ENCODE peak calls at places on chromosomes 7 and 10, in seven cellular contexts. One of them, this sample, is unnamed.

GRCh38 chr10:76774987-76775603 is 862.5 kb downstream of the KCNMA1 start:
- DNase-seq in suprapubic skin: no peak
- DNase-seq in nephron progenitor cell: no peak
- DNase-seq in adrenal gland: peak; percentile 5
- DNase-seq in fibroblast of mammary gland: no peak
- DNase-seq in K562: no peak
- DNase-seq in pancreas: no peak
- DNase-seq in this sample: no peak

GRCh38 chr10:86370006-86370585 is 3.5 kb upstream of the GRID1 start:
- DNase-seq in nephron progenitor cell: no peak
- DNase-seq in adrenal gland: no peak
- DNase-seq in pancreas: peak; percentile 2
- DNase-seq in K562: no peak
- DNase-seq in fibroblast of mammary gland: no peak
- DNase-seq in suprapubic skin: peak; percentile 19
- DNase-seq in this sample: no peak

GRCh38 chr10:89702121-89702480 is 711 bp downstream of the KIF20B start:
- DNase-seq in adrenal gland: no peak
- DNase-seq in fibroblast of mammary gland: peak; percentile 21
- DNase-seq in K562: peak; percentile 9
- DNase-seq in suprapubic skin: no peak
- DNase-seq in nephron progenitor cell: peak; percentile 5
- DNase-seq in pancreas: no peak
- DNase-seq in this sample: no peak

GRCh38 chr10:51014680-51015425 is 59.4 kb upstream of the PRKG1 start:
- DNase-seq in fibroblast of mammary gland: peak; percentile 41
- DNase-seq in K562: no peak
- DNase-seq in adrenal gland: no peak
- DNase-seq in pancreas: no peak
- DNase-seq in nephron progenitor cell: no peak
- DNase-seq in suprapubic skin: no peak
- DNase-seq in this sample: no peak

GRCh38 chr10:80580811-80581468 is 43.2 kb downstream of the SH2D4B start:
- DNase-seq in suprapubic skin: no peak
- DNase-seq in nephron progenitor cell: no peak
- DNase-seq in pancreas: no peak
- DNase-seq in adrenal gland: no peak
- DNase-seq in K562: no peak
- DNase-seq in fibroblast of mammary gland: no peak
- DNase-seq in this sample: no peak

GRCh38 chr7:37062460-37062859 is 338.2 kb upstream of the AOAH start:
- DNase-seq in K562: no peak
- DNase-seq in adrenal gland: no peak
- DNase-seq in suprapubic skin: no peak
- DNase-seq in fibroblast of mammary gland: no peak
- DNase-seq in nephron progenitor cell: no peak
- DNase-seq in pancreas: no peak
- DNase-seq in this sample: no peak

GRCh38 chr10:113788604-113789083 is 37.2 kb downstream of the PLEKHS1 start:
- DNase-seq in fibroblast of mammary gland: peak; percentile 99
- DNase-seq in suprapubic skin: no peak
- DNase-seq in adrenal gland: peak; percentile 53
- DNase-seq in K562: peak; percentile 10
- DNase-seq in pancreas: peak; percentile 30
- DNase-seq in nephron progenitor cell: no peak
- DNase-seq in this sample: no peak

GRCh38 chr10:90051474-90051873 is 350.1 kb downstream of the KIF20B start:
- DNase-seq in nephron progenitor cell: no peak
- DNase-seq in adrenal gland: no peak
- DNase-seq in suprapubic skin: no peak
- DNase-seq in K562: no peak
- DNase-seq in fibroblast of mammary gland: no peak
- DNase-seq in pancreas: no peak
- DNase-seq in this sample: no peak

GRCh38 chr7:137804819-137805218 is 42.0 kb downstream of the DGKI start:
- DNase-seq in adrenal gland: no peak
- DNase-seq in nephron progenitor cell: no peak
- DNase-seq in K562: no peak
- DNase-seq in pancreas: no peak
- DNase-seq in suprapubic skin: no peak
- DNase-seq in fibroblast of mammary gland: no peak
- DNase-seq in this sample: no peak

GRCh38 chr7:69457912-69458491 is 140.3 kb upstream of the AUTS2 start:
- DNase-seq in K562: no peak
- DNase-seq in pancreas: peak; percentile 17
- DNase-seq in nephron progenitor cell: no peak
- DNase-seq in suprapubic skin: peak; percentile 71
- DNase-seq in fibroblast of mammary gland: no peak
- DNase-seq in adrenal gland: peak; percentile 70
- DNase-seq in this sample: no peak

GRCh38 chr7:85091568-85091928 is 95.3 kb downstream of the SEMA3D start:
- DNase-seq in fibroblast of mammary gland: no peak
- DNase-seq in nephron progenitor cell: no peak
- DNase-seq in suprapubic skin: no peak
- DNase-seq in pancreas: no peak
- DNase-seq in K562: no peak
- DNase-seq in adrenal gland: no peak
- DNase-seq in this sample: no peak

GRCh38 chr10:78528749-78529204 is 495.1 kb downstream of the RPS24 start:
- DNase-seq in adrenal gland: no peak
- DNase-seq in K562: no peak
- DNase-seq in nephron progenitor cell: no peak
- DNase-seq in pancreas: no peak
- DNase-seq in suprapubic skin: peak; percentile 7
- DNase-seq in fibroblast of mammary gland: no peak
- DNase-seq in this sample: no peak

GRCh38 chr10:12579954-12580858 is 230.9 kb downstream of the CAMK1D start:
- DNase-seq in suprapubic skin: no peak
- DNase-seq in adrenal gland: no peak
- DNase-seq in pancreas: no peak
- DNase-seq in K562: no peak
- DNase-seq in fibroblast of mammary gland: peak; percentile 16
- DNase-seq in nephron progenitor cell: no peak
- DNase-seq in this sample: no peak

GRCh38 chr10:88793747-88794299 is 8.7 kb upstream of the LIPM start:
- DNase-seq in adrenal gland: no peak
- DNase-seq in nephron progenitor cell: no peak
- DNase-seq in K562: no peak
- DNase-seq in suprapubic skin: no peak
- DNase-seq in pancreas: no peak
- DNase-seq in fibroblast of mammary gland: peak; percentile 75
- DNase-seq in this sample: no peak

GRCh38 chr7:151812967-151813366 is 63.9 kb downstream of the PRKAG2 start:
- DNase-seq in fibroblast of mammary gland: no peak
- DNase-seq in pancreas: no peak
- DNase-seq in K562: no peak
- DNase-seq in nephron progenitor cell: no peak
- DNase-seq in suprapubic skin: no peak
- DNase-seq in adrenal gland: no peak
- DNase-seq in this sample: no peak

GRCh38 chr7:1591396-1591795 is 21.6 kb upstream of the PSMG3 start:
- DNase-seq in nephron progenitor cell: no peak
- DNase-seq in suprapubic skin: no peak
- DNase-seq in K562: no peak
- DNase-seq in adrenal gland: no peak
- DNase-seq in fibroblast of mammary gland: no peak
- DNase-seq in pancreas: no peak
- DNase-seq in this sample: no peak

GRCh38 chr10:89118091-89118490 is 89.0 kb downstream of the CH25H start:
- DNase-seq in fibroblast of mammary gland: peak; percentile 84
- DNase-seq in pancreas: no peak
- DNase-seq in K562: no peak
- DNase-seq in adrenal gland: no peak
- DNase-seq in suprapubic skin: no peak
- DNase-seq in nephron progenitor cell: no peak
- DNase-seq in this sample: no peak

GRCh38 chr7:142384508-142384922 is 126.7 kb upstream of the PRSS58 start:
- DNase-seq in K562: no peak
- DNase-seq in fibroblast of mammary gland: peak; percentile 86
- DNase-seq in pancreas: no peak
- DNase-seq in adrenal gland: peak; percentile 22
- DNase-seq in suprapubic skin: no peak
- DNase-seq in nephron progenitor cell: no peak
- DNase-seq in this sample: no peak

GRCh38 chr7:142389544-142389943 is 131.7 kb upstream of the PRSS58 start:
- DNase-seq in adrenal gland: no peak
- DNase-seq in pancreas: no peak
- DNase-seq in fibroblast of mammary gland: no peak
- DNase-seq in nephron progenitor cell: no peak
- DNase-seq in K562: no peak
- DNase-seq in suprapubic skin: no peak
- DNase-seq in this sample: no peak

GRCh38 chr7:142381727-142382409 is 124.0 kb upstream of the PRSS58 start:
- DNase-seq in fibroblast of mammary gland: no peak
- DNase-seq in suprapubic skin: no peak
- DNase-seq in K562: no peak
- DNase-seq in nephron progenitor cell: no peak
- DNase-seq in adrenal gland: no peak
- DNase-seq in pancreas: no peak
- DNase-seq in this sample: no peak

GRCh38 chr7:142383826-142384507 is 126.1 kb upstream of the PRSS58 start:
- DNase-seq in pancreas: no peak
- DNase-seq in fibroblast of mammary gland: no peak
- DNase-seq in K562: no peak
- DNase-seq in adrenal gland: no peak
- DNase-seq in suprapubic skin: no peak
- DNase-seq in nephron progenitor cell: no peak
- DNase-seq in this sample: no peak

GRCh38 chr7:142385528-142386340 is 127.9 kb upstream of the PRSS58 start:
- DNase-seq in nephron progenitor cell: peak; percentile 50
- DNase-seq in fibroblast of mammary gland: peak; percentile 83
- DNase-seq in adrenal gland: peak; percentile 16
- DNase-seq in suprapubic skin: no peak
- DNase-seq in K562: peak; percentile 75
- DNase-seq in pancreas: no peak
- DNase-seq in this sample: peak; percentile 36
- TF ChIP-seq CTCF in nephron progenitor cell: peak; percentile 62
- TF ChIP-seq CTCF in fibroblast of mammary gland: peak; percentile 92
- TF ChIP-seq CTCF in adrenal gland: peak; percentile 38
- TF ChIP-seq CTCF in suprapubic skin: peak; percentile 58
- TF ChIP-seq CTCF in K562: peak; percentile 80
- TF ChIP-seq CTCF in pancreas: peak; percentile 26
- TF ChIP-seq CTCF in this sample: peak; percentile 66

GRCh38 chr10:15262036-15262713 is 93.7 kb upstream of the NMT2 start:
- DNase-seq in adrenal gland: peak; percentile 11
- DNase-seq in pancreas: no peak
- DNase-seq in K562: no peak
- DNase-seq in nephron progenitor cell: no peak
- DNase-seq in fibroblast of mammary gland: peak; percentile 42
- DNase-seq in suprapubic skin: no peak
- DNase-seq in this sample: no peak
- TF ChIP-seq CTCF in adrenal gland: no peak
- TF ChIP-seq CTCF in pancreas: no peak
- TF ChIP-seq CTCF in K562: peak; percentile 37
- TF ChIP-seq CTCF in nephron progenitor cell: no peak
- TF ChIP-seq CTCF in fibroblast of mammary gland: peak; percentile 43
- TF ChIP-seq CTCF in suprapubic skin: no peak
- TF ChIP-seq CTCF in this sample: no peak

GRCh38 chr7:42740410-42740809 is 171.5 kb downstream of the C7orf25 start:
- DNase-seq in suprapubic skin: no peak
- DNase-seq in adrenal gland: no peak
- DNase-seq in fibroblast of mammary gland: peak; percentile 26
- DNase-seq in nephron progenitor cell: no peak
- DNase-seq in pancreas: no peak
- DNase-seq in K562: no peak
- DNase-seq in this sample: no peak

GRCh38 chr7:42734568-42734967 is 177.3 kb downstream of the C7orf25 start:
- DNase-seq in fibroblast of mammary gland: no peak
- DNase-seq in suprapubic skin: no peak
- DNase-seq in adrenal gland: no peak
- DNase-seq in pancreas: no peak
- DNase-seq in nephron progenitor cell: no peak
- DNase-seq in K562: no peak
- DNase-seq in this sample: no peak

GRCh38 chr7:42739591-42739990 is 172.3 kb downstream of the C7orf25 start:
- DNase-seq in nephron progenitor cell: no peak
- DNase-seq in suprapubic skin: no peak
- DNase-seq in fibroblast of mammary gland: peak; percentile 55
- DNase-seq in adrenal gland: no peak
- DNase-seq in K562: no peak
- DNase-seq in pancreas: no peak
- DNase-seq in this sample: no peak

GRCh38 chr7:42735081-42735480 is 176.8 kb downstream of the C7orf25 start:
- DNase-seq in fibroblast of mammary gland: peak; percentile 33
- DNase-seq in pancreas: no peak
- DNase-seq in K562: no peak
- DNase-seq in adrenal gland: no peak
- DNase-seq in suprapubic skin: no peak
- DNase-seq in nephron progenitor cell: no peak
- DNase-seq in this sample: no peak

DNA sequence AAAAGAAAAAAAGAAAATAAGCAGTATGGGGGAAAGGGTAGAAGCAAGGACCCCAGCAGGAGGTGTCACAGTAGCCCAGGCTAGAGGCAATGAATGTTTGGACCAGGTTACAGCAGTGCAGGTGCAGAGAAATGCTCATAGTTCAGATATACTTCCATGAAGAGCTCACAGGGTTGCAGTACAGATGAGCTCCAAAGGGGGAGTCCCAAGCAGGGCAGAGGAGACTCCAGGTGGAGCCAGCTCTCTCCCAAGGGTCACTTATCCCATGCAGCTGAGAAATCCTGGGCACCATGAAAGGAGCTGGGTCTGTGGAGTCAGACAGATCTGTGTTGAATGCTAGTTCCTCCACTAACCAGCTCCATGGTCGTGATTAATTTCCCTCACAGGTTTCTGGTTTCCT is 174.9 kb downstream of the C7orf25 start:
- DNase-seq in suprapubic skin: no peak
- DNase-seq in fibroblast of mammary gland: no peak
- DNase-seq in pancreas: no peak
- DNase-seq in K562: no peak
- DNase-seq in adrenal gland: no peak
- DNase-seq in nephron progenitor cell: no peak
- DNase-seq in this sample: no peak
- TF ChIP-seq CTCF in suprapubic skin: no peak
- TF ChIP-seq CTCF in fibroblast of mammary gland: peak; percentile 8
- TF ChIP-seq CTCF in pancreas: no peak
- TF ChIP-seq CTCF in K562: peak; percentile 61
- TF ChIP-seq CTCF in adrenal gland: no peak
- TF ChIP-seq CTCF in nephron progenitor cell: peak; percentile 12
- TF ChIP-seq CTCF in this sample: peak; percentile 33

GRCh38 chr7:44461387-44461786 is 29.1 kb downstream of the NUDCD3 start:
- DNase-seq in pancreas: no peak
- DNase-seq in K562: no peak
- DNase-seq in adrenal gland: no peak
- DNase-seq in fibroblast of mammary gland: peak; percentile 79
- DNase-seq in nephron progenitor cell: no peak
- DNase-seq in suprapubic skin: no peak
- DNase-seq in this sample: no peak

GRCh38 chr7:44466300-44467216 is 23.9 kb downstream of the NUDCD3 start:
- DNase-seq in nephron progenitor cell: no peak
- DNase-seq in adrenal gland: no peak
- DNase-seq in K562: no peak
- DNase-seq in pancreas: no peak
- DNase-seq in fibroblast of mammary gland: peak; percentile 82
- DNase-seq in suprapubic skin: no peak
- DNase-seq in this sample: no peak

GRCh38 chr7:44465490-44465889 is 25.0 kb downstream of the NUDCD3 start:
- DNase-seq in nephron progenitor cell: no peak
- DNase-seq in fibroblast of mammary gland: no peak
- DNase-seq in adrenal gland: no peak
- DNase-seq in K562: no peak
- DNase-seq in pancreas: no peak
- DNase-seq in suprapubic skin: no peak
- DNase-seq in this sample: no peak

GRCh38 chr7:44460325-44460724 is 30.1 kb downstream of the NUDCD3 start:
- DNase-seq in nephron progenitor cell: no peak
- DNase-seq in suprapubic skin: no peak
- DNase-seq in pancreas: no peak
- DNase-seq in adrenal gland: no peak
- DNase-seq in K562: no peak
- DNase-seq in fibroblast of mammary gland: no peak
- DNase-seq in this sample: no peak

GRCh38 chr7:44463169-44463808 is 27.2 kb downstream of the NUDCD3 start:
- DNase-seq in pancreas: no peak
- DNase-seq in adrenal gland: no peak
- DNase-seq in nephron progenitor cell: no peak
- DNase-seq in suprapubic skin: no peak
- DNase-seq in fibroblast of mammary gland: peak; percentile 30
- DNase-seq in K562: no peak
- DNase-seq in this sample: no peak
- TF ChIP-seq CTCF in pancreas: no peak
- TF ChIP-seq CTCF in adrenal gland: peak; percentile 9
- TF ChIP-seq CTCF in nephron progenitor cell: peak; percentile 25
- TF ChIP-seq CTCF in suprapubic skin: peak; percentile 15
- TF ChIP-seq CTCF in fibroblast of mammary gland: peak; percentile 34
- TF ChIP-seq CTCF in K562: peak; percentile 9
- TF ChIP-seq CTCF in this sample: peak; percentile 56

This sample was measured in neural crest cell.